ENCODE peak calls at places on chromosomes 1 and 21, in five cellular contexts. One of them, this sample, is unnamed.

GRCh38 chr21:46617267-46618051 is 12.6 kb upstream of the S100B start:
- DNase-seq in activated naive CD4-positive, alpha-beta T cell treated with anti-CD3 and anti-CD28 coated beads, Interleukin-2, amount 10 ng/mL, durations not matched to agents 7 days and 5 days: no peak
- DNase-seq in ureter: no peak
- DNase-seq in EL: peak
- DNase-seq in DMS53: no peak
- DNase-seq in this sample: no peak

GRCh38 chr1:67850611-67851075 is 17.4 kb upstream of the GNG12 start:
- DNase-seq in activated naive CD4-positive, alpha-beta T cell treated with anti-CD3 and anti-CD28 coated beads, Interleukin-2, amount 10 ng/mL, durations not matched to agents 7 days and 5 days: no peak
- DNase-seq in ureter: peak
- DNase-seq in EL: peak
- DNase-seq in DMS53: peak
- DNase-seq in this sample: no peak

GRCh38 chr1:7108251-7108650 is 323.0 kb downstream of the CAMTA1 start:
- DNase-seq in activated naive CD4-positive, alpha-beta T cell treated with anti-CD3 and anti-CD28 coated beads, Interleukin-2, amount 10 ng/mL, durations not matched to agents 7 days and 5 days: no peak
- DNase-seq in ureter: no peak
- DNase-seq in EL: peak
- DNase-seq in DMS53: no peak
- DNase-seq in this sample: no peak

GRCh38 chr1:245126530-245126929 is 28.3 kb upstream of the KIF26B start:
- DNase-seq in activated naive CD4-positive, alpha-beta T cell treated with anti-CD3 and anti-CD28 coated beads, Interleukin-2, amount 10 ng/mL, durations not matched to agents 7 days and 5 days: no peak
- DNase-seq in ureter: no peak
- DNase-seq in EL: no peak
- DNase-seq in DMS53: no peak
- DNase-seq in this sample: no peak

GRCh38 chr1:185565314-185565713 is 168.9 kb upstream of the HMCN1 start:
- DNase-seq in activated naive CD4-positive, alpha-beta T cell treated with anti-CD3 and anti-CD28 coated beads, Interleukin-2, amount 10 ng/mL, durations not matched to agents 7 days and 5 days: no peak
- DNase-seq in ureter: no peak
- DNase-seq in EL: peak
- DNase-seq in DMS53: no peak
- DNase-seq in this sample: no peak

GRCh38 chr21:43598416-43599120 is 60.7 kb downstream of the HSF2BP start:
- DNase-seq in activated naive CD4-positive, alpha-beta T cell treated with anti-CD3 and anti-CD28 coated beads, Interleukin-2, amount 10 ng/mL, durations not matched to agents 7 days and 5 days: no peak
- DNase-seq in ureter: no peak
- DNase-seq in EL: peak
- DNase-seq in DMS53: no peak
- DNase-seq in this sample: no peak

GRCh38 chr1:56517404-56518130 is 61.8 kb downstream of the PLPP3 start:
- DNase-seq in activated naive CD4-positive, alpha-beta T cell treated with anti-CD3 and anti-CD28 coated beads, Interleukin-2, amount 10 ng/mL, durations not matched to agents 7 days and 5 days: no peak
- DNase-seq in ureter: no peak
- DNase-seq in EL: no peak
- DNase-seq in DMS53: peak
- DNase-seq in this sample: no peak

GRCh38 chr21:44966135-44967081 is 26.6 kb downstream of the SLX9 start:
- DNase-seq in activated naive CD4-positive, alpha-beta T cell treated with anti-CD3 and anti-CD28 coated beads, Interleukin-2, amount 10 ng/mL, durations not matched to agents 7 days and 5 days: no peak
- DNase-seq in ureter: peak
- DNase-seq in EL: no peak
- DNase-seq in DMS53: no peak
- DNase-seq in this sample: no peak

GRCh38 chr1:93014156-93014555 is 52.9 kb upstream of the DIPK1A start:
- DNase-seq in activated naive CD4-positive, alpha-beta T cell treated with anti-CD3 and anti-CD28 coated beads, Interleukin-2, amount 10 ng/mL, durations not matched to agents 7 days and 5 days: no peak
- DNase-seq in ureter: no peak
- DNase-seq in EL: no peak
- DNase-seq in DMS53: no peak
- DNase-seq in this sample: no peak

GRCh38 chr1:89022167-89022959 is at the start of gene GBP3:
- DNase-seq in activated naive CD4-positive, alpha-beta T cell treated with anti-CD3 and anti-CD28 coated beads, Interleukin-2, amount 10 ng/mL, durations not matched to agents 7 days and 5 days: peak
- DNase-seq in ureter: no peak
- DNase-seq in EL: peak
- DNase-seq in DMS53: peak
- DNase-seq in this sample: no peak

GRCh38 chr1:244337839-244338238 is 113.9 kb downstream of the ADSS2 start:
- DNase-seq in activated naive CD4-positive, alpha-beta T cell treated with anti-CD3 and anti-CD28 coated beads, Interleukin-2, amount 10 ng/mL, durations not matched to agents 7 days and 5 days: no peak
- DNase-seq in ureter: no peak
- DNase-seq in EL: no peak
- DNase-seq in DMS53: no peak
- DNase-seq in this sample: no peak

GRCh38 chr1:6454856-6455751 is 10.9 kb downstream of the TNFRSF25 start:
- DNase-seq in activated naive CD4-positive, alpha-beta T cell treated with anti-CD3 and anti-CD28 coated beads, Interleukin-2, amount 10 ng/mL, durations not matched to agents 7 days and 5 days: peak
- DNase-seq in ureter: no peak
- DNase-seq in EL: no peak
- DNase-seq in DMS53: peak
- DNase-seq in this sample: no peak

GRCh38 chr1:208909011-208909410 is 664.8 kb upstream of the PLXNA2 start:
- DNase-seq in activated naive CD4-positive, alpha-beta T cell treated with anti-CD3 and anti-CD28 coated beads, Interleukin-2, amount 10 ng/mL, durations not matched to agents 7 days and 5 days: no peak
- DNase-seq in ureter: no peak
- DNase-seq in EL: no peak
- DNase-seq in DMS53: no peak
- DNase-seq in this sample: no peak

GRCh38 chr1:221913351-221913750 is 171.5 kb upstream of the DUSP10 start:
- DNase-seq in activated naive CD4-positive, alpha-beta T cell treated with anti-CD3 and anti-CD28 coated beads, Interleukin-2, amount 10 ng/mL, durations not matched to agents 7 days and 5 days: no peak
- DNase-seq in ureter: no peak
- DNase-seq in EL: no peak
- DNase-seq in DMS53: no peak
- DNase-seq in this sample: peak

GRCh38 chr1:107140703-107141490 is at the start of gene NTNG1:
- DNase-seq in activated naive CD4-positive, alpha-beta T cell treated with anti-CD3 and anti-CD28 coated beads, Interleukin-2, amount 10 ng/mL, durations not matched to agents 7 days and 5 days: peak
- DNase-seq in ureter: no peak
- DNase-seq in EL: peak
- DNase-seq in DMS53: peak
- DNase-seq in this sample: no peak

GRCh38 chr21:16071082-16071481 is 341.3 kb downstream of the USP25 start:
- DNase-seq in activated naive CD4-positive, alpha-beta T cell treated with anti-CD3 and anti-CD28 coated beads, Interleukin-2, amount 10 ng/mL, durations not matched to agents 7 days and 5 days: no peak
- DNase-seq in ureter: no peak
- DNase-seq in EL: peak
- DNase-seq in DMS53: no peak
- DNase-seq in this sample: no peak

GRCh38 chr1:8642114-8642513 is 175.3 kb downstream of the RERE start:
- DNase-seq in activated naive CD4-positive, alpha-beta T cell treated with anti-CD3 and anti-CD28 coated beads, Interleukin-2, amount 10 ng/mL, durations not matched to agents 7 days and 5 days: no peak
- DNase-seq in ureter: no peak
- DNase-seq in EL: no peak
- DNase-seq in DMS53: no peak
- DNase-seq in this sample: no peak

GRCh38 chr21:17491716-17492414 is 21.0 kb upstream of the CXADR start:
- DNase-seq in activated naive CD4-positive, alpha-beta T cell treated with anti-CD3 and anti-CD28 coated beads, Interleukin-2, amount 10 ng/mL, durations not matched to agents 7 days and 5 days: no peak
- DNase-seq in ureter: no peak
- DNase-seq in EL: peak
- DNase-seq in DMS53: no peak
- DNase-seq in this sample: no peak

GRCh38 chr1:99645199-99645598 is 714 bp upstream of the PALMD start:
- DNase-seq in activated naive CD4-positive, alpha-beta T cell treated with anti-CD3 and anti-CD28 coated beads, Interleukin-2, amount 10 ng/mL, durations not matched to agents 7 days and 5 days: no peak
- DNase-seq in ureter: peak
- DNase-seq in EL: peak
- DNase-seq in DMS53: peak
- DNase-seq in this sample: no peak

GRCh38 chr1:223270155-223270554 is 93.8 kb downstream of the SUSD4 start:
- DNase-seq in activated naive CD4-positive, alpha-beta T cell treated with anti-CD3 and anti-CD28 coated beads, Interleukin-2, amount 10 ng/mL, durations not matched to agents 7 days and 5 days: no peak
- DNase-seq in ureter: no peak
- DNase-seq in EL: no peak
- DNase-seq in DMS53: no peak
- DNase-seq in this sample: no peak

GRCh38 chr1:213976665-213977485 is 10.9 kb upstream of the PROX1 start:
- DNase-seq in activated naive CD4-positive, alpha-beta T cell treated with anti-CD3 and anti-CD28 coated beads, Interleukin-2, amount 10 ng/mL, durations not matched to agents 7 days and 5 days: no peak
- DNase-seq in ureter: no peak
- DNase-seq in EL: no peak
- DNase-seq in DMS53: peak
- DNase-seq in this sample: no peak

GRCh38 chr1:94110021-94110761 is 10.8 kb downstream of the ABCA4 start:
- DNase-seq in activated naive CD4-positive, alpha-beta T cell treated with anti-CD3 and anti-CD28 coated beads, Interleukin-2, amount 10 ng/mL, durations not matched to agents 7 days and 5 days: no peak
- DNase-seq in ureter: no peak
- DNase-seq in EL: no peak
- DNase-seq in DMS53: no peak
- DNase-seq in this sample: no peak

GRCh38 chr1:8395433-8395866 is 77.5 kb downstream of the SLC45A1 start:
- DNase-seq in activated naive CD4-positive, alpha-beta T cell treated with anti-CD3 and anti-CD28 coated beads, Interleukin-2, amount 10 ng/mL, durations not matched to agents 7 days and 5 days: peak
- DNase-seq in ureter: no peak
- DNase-seq in EL: peak
- DNase-seq in DMS53: no peak
- DNase-seq in this sample: no peak

GRCh38 chr1:43358121-43358745 is 548 bp upstream of the CDC20 start:
- DNase-seq in activated naive CD4-positive, alpha-beta T cell treated with anti-CD3 and anti-CD28 coated beads, Interleukin-2, amount 10 ng/mL, durations not matched to agents 7 days and 5 days: peak
- DNase-seq in ureter: no peak
- DNase-seq in EL: no peak
- DNase-seq in DMS53: peak
- DNase-seq in this sample: no peak

GRCh38 chr1:63721531-63722189 is 52.2 kb upstream of the ROR1 start:
- DNase-seq in activated naive CD4-positive, alpha-beta T cell treated with anti-CD3 and anti-CD28 coated beads, Interleukin-2, amount 10 ng/mL, durations not matched to agents 7 days and 5 days: no peak
- DNase-seq in ureter: no peak
- DNase-seq in EL: peak
- DNase-seq in DMS53: peak
- DNase-seq in this sample: no peak

GRCh38 chr1:59427155-59427554 is 130.3 kb downstream of the FGGY start:
- DNase-seq in activated naive CD4-positive, alpha-beta T cell treated with anti-CD3 and anti-CD28 coated beads, Interleukin-2, amount 10 ng/mL, durations not matched to agents 7 days and 5 days: no peak
- DNase-seq in ureter: peak
- DNase-seq in EL: peak
- DNase-seq in DMS53: peak
- DNase-seq in this sample: no peak

GRCh38 chr1:12409676-12410075 is 179.8 kb downstream of the VPS13D start:
- DNase-seq in activated naive CD4-positive, alpha-beta T cell treated with anti-CD3 and anti-CD28 coated beads, Interleukin-2, amount 10 ng/mL, durations not matched to agents 7 days and 5 days: no peak
- DNase-seq in ureter: peak
- DNase-seq in EL: no peak
- DNase-seq in DMS53: no peak
- DNase-seq in this sample: no peak

GRCh38 chr21:18812308-18812707 is 408.7 kb upstream of the TMPRSS15 start:
- DNase-seq in activated naive CD4-positive, alpha-beta T cell treated with anti-CD3 and anti-CD28 coated beads, Interleukin-2, amount 10 ng/mL, durations not matched to agents 7 days and 5 days: no peak
- DNase-seq in ureter: no peak
- DNase-seq in EL: no peak
- DNase-seq in DMS53: no peak
- DNase-seq in this sample: no peak

GRCh38 chr1:5691795-5692517 is 300.3 kb downstream of the NPHP4 start:
- DNase-seq in activated naive CD4-positive, alpha-beta T cell treated with anti-CD3 and anti-CD28 coated beads, Interleukin-2, amount 10 ng/mL, durations not matched to agents 7 days and 5 days: no peak
- DNase-seq in ureter: no peak
- DNase-seq in EL: no peak
- DNase-seq in DMS53: no peak
- DNase-seq in this sample: no peak

GRCh38 chr1:9494936-9495758 is 44.1 kb upstream of the SLC25A33 start:
- DNase-seq in activated naive CD4-positive, alpha-beta T cell treated with anti-CD3 and anti-CD28 coated beads, Interleukin-2, amount 10 ng/mL, durations not matched to agents 7 days and 5 days: peak
- DNase-seq in ureter: peak
- DNase-seq in EL: peak
- DNase-seq in DMS53: peak
- DNase-seq in this sample: no peak

GRCh38 chr1:221691320-221691719 is 50.6 kb downstream of the DUSP10 start:
- DNase-seq in activated naive CD4-positive, alpha-beta T cell treated with anti-CD3 and anti-CD28 coated beads, Interleukin-2, amount 10 ng/mL, durations not matched to agents 7 days and 5 days: no peak
- DNase-seq in ureter: no peak
- DNase-seq in EL: no peak
- DNase-seq in DMS53: no peak
- DNase-seq in this sample: no peak

GRCh38 chr1:183881387-183882084 is 76.6 kb downstream of the RGL1 start:
- DNase-seq in activated naive CD4-positive, alpha-beta T cell treated with anti-CD3 and anti-CD28 coated beads, Interleukin-2, amount 10 ng/mL, durations not matched to agents 7 days and 5 days: no peak
- DNase-seq in ureter: peak
- DNase-seq in EL: peak
- DNase-seq in DMS53: peak
- DNase-seq in this sample: no peak

GRCh38 chr1:233993651-233994050 is 89.2 kb downstream of the SLC35F3 start:
- DNase-seq in activated naive CD4-positive, alpha-beta T cell treated with anti-CD3 and anti-CD28 coated beads, Interleukin-2, amount 10 ng/mL, durations not matched to agents 7 days and 5 days: no peak
- DNase-seq in ureter: no peak
- DNase-seq in EL: no peak
- DNase-seq in DMS53: peak
- DNase-seq in this sample: no peak

GRCh38 chr21:38646213-38646837 is 148.0 kb upstream of the ERG start:
- DNase-seq in activated naive CD4-positive, alpha-beta T cell treated with anti-CD3 and anti-CD28 coated beads, Interleukin-2, amount 10 ng/mL, durations not matched to agents 7 days and 5 days: no peak
- DNase-seq in ureter: no peak
- DNase-seq in EL: peak
- DNase-seq in DMS53: no peak
- DNase-seq in this sample: no peak

GRCh38 chr1:97743129-97743528 is 177.7 kb downstream of the DPYD start:
- DNase-seq in activated naive CD4-positive, alpha-beta T cell treated with anti-CD3 and anti-CD28 coated beads, Interleukin-2, amount 10 ng/mL, durations not matched to agents 7 days and 5 days: no peak
- DNase-seq in ureter: no peak
- DNase-seq in EL: no peak
- DNase-seq in DMS53: no peak
- DNase-seq in this sample: no peak

GRCh38 chr1:158014702-158015320 is 21.4 kb downstream of the KIRREL1 start:
- DNase-seq in activated naive CD4-positive, alpha-beta T cell treated with anti-CD3 and anti-CD28 coated beads, Interleukin-2, amount 10 ng/mL, durations not matched to agents 7 days and 5 days: no peak
- DNase-seq in ureter: no peak
- DNase-seq in EL: no peak
- DNase-seq in DMS53: no peak
- DNase-seq in this sample: no peak

GRCh38 chr1:83882906-83883305 is 116.0 kb downstream of the TTLL7 start:
- DNase-seq in activated naive CD4-positive, alpha-beta T cell treated with anti-CD3 and anti-CD28 coated beads, Interleukin-2, amount 10 ng/mL, durations not matched to agents 7 days and 5 days: no peak
- DNase-seq in ureter: no peak
- DNase-seq in EL: peak
- DNase-seq in DMS53: peak
- DNase-seq in this sample: no peak